ENCODE peak calls at places on chromosomes 12 and 14, in six cellular contexts. B is adrenal gland; E is tibial artery; P is effector memory CD4-positive, alpha-beta T cell; N is stomach; F is BE2C. W is an unnamed sample. For H3K36me3, H3K4me1 and H3K27me3, the result is how much of the 10 kb centered on the place peaks cover.

GRCh38 chr12:12784911-12785814 is at the start of gene APOLD1:
- DNase-seq in B (no peak), F (no peak), E (peak), P (no peak), N (no peak), W (no peak)

GRCh38 chr14:67170706-67171105 is 18.5 kb upstream of the GARIN2 start:
- DNase-seq in F (no peak), B (no peak), E (no peak), N (no peak), P (no peak), W (no peak)

GRCh38 chr14:50318031-50318626 is 6.0 kb downstream of the DMAC2L start:
- DNase-seq in P (no peak), B (no peak), N (no peak), F (no peak), E (no peak), W (no peak)

GRCh38 chr12:115132145-115132544 is 448.2 kb upstream of the TBX3 start:
- DNase-seq in B (no peak), F (no peak), P (no peak), N (no peak), E (no peak), W (no peak)

GRCh38 chr14:24058260-24058950 is 6.6 kb downstream of the CARMIL3 start:
- DNase-seq in F (peak), E (peak), N (peak), B (no peak), P (no peak), W (peak)

GRCh38 chr12:49088190-49088931 is 6.2 kb downstream of the DHH start:
- DNase-seq in P (peak), B (peak), F (peak), E (peak), N (peak), W (peak)

GRCh38 chr14:55327179-55327578 is 56.0 kb downstream of the FBXO34 start:
- DNase-seq in F (no peak), N (no peak), E (no peak), P (no peak), B (no peak), W (no peak)

GRCh38 chr14:50836515-50836914 is 5.6 kb upstream of the NIN start:
- DNase-seq in B (no peak), E (no peak), P (no peak), N (no peak), F (no peak), W (no peak)

GRCh38 chr12:24708718-24709117 is 240.2 kb downstream of the BCAT1 start:
- DNase-seq in B (no peak), E (no peak), F (no peak), N (no peak), P (no peak), W (no peak)

GRCh38 chr12:26271024-26271423 is 75.7 kb downstream of the SSPN start:
- DNase-seq in F (no peak), B (no peak), P (no peak), N (no peak), E (no peak), W (no peak)

GRCh38 chr14:34857689-34858449 is 17.3 kb downstream of the BAZ1A start:
- DNase-seq in P (no peak), N (no peak), B (no peak), F (no peak), E (no peak), W (peak)

GRCh38 chr12:6613015-6613775 is 6.0 kb upstream of the CHD4 start:
- DNase-seq in P (peak), E (peak), F (peak), N (peak), B (peak), W (peak)

DNA sequence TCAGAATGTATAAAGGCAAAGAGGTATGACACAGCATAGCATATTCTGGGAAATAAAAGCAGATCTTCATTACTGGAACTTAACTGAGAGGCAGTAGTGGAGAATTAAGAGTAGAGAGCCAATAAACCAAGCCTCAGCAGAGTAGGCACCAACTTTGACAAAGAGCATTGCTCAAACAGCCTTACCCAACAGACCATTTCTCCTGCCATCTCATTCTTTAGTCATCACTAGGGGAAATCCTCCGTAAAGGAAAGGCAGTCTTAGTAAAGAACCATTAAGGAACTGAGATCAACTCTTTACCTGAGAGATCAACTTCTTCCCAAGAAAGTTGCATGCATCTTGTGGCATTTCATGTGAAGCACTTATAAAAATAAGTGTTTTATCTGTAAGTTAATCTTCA is 36.6 kb downstream of the SENP1 start:
- DNase-seq in F (no peak), N (no peak), P (no peak), E (no peak), B (no peak), W (no peak)
- H3K36me3 ChIP-seq in F (half or more), N (half or more), P (half or more), E (half or more), B (half or more), W (under half)

DNA sequence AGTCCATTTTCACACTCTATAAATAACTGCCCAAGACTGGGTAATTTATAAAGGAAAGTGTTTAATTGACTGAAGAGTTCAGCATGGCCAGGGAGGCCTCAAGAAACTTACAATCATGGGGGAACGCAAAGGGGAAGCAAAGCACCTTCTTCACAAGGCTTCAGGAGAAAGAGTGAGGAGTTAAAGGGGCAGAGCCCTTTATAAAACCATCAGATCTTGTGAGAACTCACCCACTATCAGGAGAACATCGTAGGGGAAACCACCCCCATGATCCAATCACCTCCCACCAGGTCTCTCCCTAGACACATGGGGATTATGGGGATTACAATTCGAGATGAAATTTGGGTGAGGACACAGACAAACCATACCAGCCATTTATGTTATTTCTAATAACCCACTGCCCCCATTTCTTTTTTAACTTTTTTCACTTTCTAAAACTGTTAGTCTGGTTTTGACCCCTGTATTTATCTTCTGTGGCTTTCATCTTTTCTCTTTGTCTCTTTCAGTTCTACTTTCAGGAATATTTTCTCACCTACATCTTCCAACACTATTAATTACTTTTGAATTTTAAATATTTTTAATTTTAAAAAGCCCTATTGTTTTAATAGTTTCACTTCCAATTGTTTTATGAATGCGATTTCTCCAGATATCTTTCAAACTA is 44.5 kb downstream of the WDR89 start:
- DNase-seq in E (no peak), N (no peak), F (no peak), B (no peak), P (no peak), W (no peak)
- H3K4me1 ChIP-seq in E (under half), N (under half), F (under half), B (under half), P (under half), W (under half)

DNA sequence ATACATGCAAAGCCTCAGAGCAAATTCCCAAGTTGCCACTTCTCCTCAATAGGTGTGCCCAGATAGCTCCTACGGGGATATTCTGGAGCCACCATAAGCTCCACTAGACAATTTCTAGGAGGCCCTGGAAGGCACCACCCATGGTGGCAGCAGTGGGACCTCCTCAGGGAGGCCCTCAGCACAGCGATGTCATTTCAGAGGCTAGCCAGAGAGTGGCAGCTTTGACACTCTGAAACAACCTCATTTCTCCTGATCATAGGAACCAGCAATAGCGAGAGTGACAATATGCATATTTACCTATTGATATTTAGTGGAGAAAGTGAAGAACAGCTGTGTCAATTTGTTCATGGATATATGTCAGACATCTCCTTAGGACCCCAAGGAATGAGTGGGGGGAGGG is 612.3 kb downstream of the SOX5 start:
- DNase-seq in B (no peak), P (no peak), E (no peak), N (no peak), F (no peak), W (no peak)
- H3K27me3 ChIP-seq in B (under half), P (under half), E (under half), N (under half), F (under half), W (under half)

GRCh38 chr12:109102491-109102890 is 5.1 kb downstream of the UNG start:
- DNase-seq in E (no peak), F (no peak), P (no peak), N (no peak), B (no peak), W (no peak)
- H3K36me3 ChIP-seq in E (half or more), F (half or more), P (under half), N (half or more), B (half or more), W (under half)

GRCh38 chr12:131091413-131091975 is 137.8 kb downstream of the ADGRD1 start:
- DNase-seq in E (no peak), P (no peak), N (no peak), B (no peak), F (peak), W (no peak)
- H3K4me1 ChIP-seq in E (under half), P (under half), N (under half), B (under half), F (under half), W (under half)